ENCODE peak calls at places on chromosomes 1 and 21, in six cellular contexts. Y, C, B, X, W and P are unnamed samples.

GRCh38 chr1:22709891-22710687 is 550 bp upstream of the EPHB2 start:
- DNase-seq in X (peak), B (peak), Y (peak), W (no peak), C (peak), P (no peak)

GRCh38 chr1:26349196-26349885 is 4.6 kb downstream of the CRYBG2 start:
- DNase-seq in X (no peak), W (no peak), Y (peak), B (no peak), C (no peak), P (no peak)

GRCh38 chr1:211114446-211114845 is 19.5 kb downstream of the KCNH1 start:
- DNase-seq in X (no peak), C (no peak), Y (no peak), B (no peak), W (no peak), P (no peak)

GRCh38 chr1:65398083-65398482 is 22.4 kb upstream of the LEPR start:
- DNase-seq in B (no peak), C (no peak), X (no peak), W (no peak), Y (no peak), P (no peak)

GRCh38 chr21:43333301-43334062 is 93.4 kb downstream of the SIK1 start:
- DNase-seq in Y (peak), C (peak), W (peak), X (peak), B (peak), P (no peak)

GRCh38 chr1:30616759-30617158 is 106.6 kb downstream of the MATN1 start:
- DNase-seq in C (no peak), X (no peak), B (no peak), W (no peak), Y (no peak), P (no peak)

GRCh38 chr1:4395676-4396075 is 258.7 kb upstream of the AJAP1 start:
- DNase-seq in W (no peak), C (no peak), Y (no peak), B (no peak), X (peak), P (no peak)

GRCh38 chr1:19260211-19261138 is 8.9 kb downstream of the MRTO4 start:
- DNase-seq in B (peak), C (no peak), Y (peak), X (peak), W (no peak), P (no peak)

GRCh38 chr1:214377485-214377884 is 96.5 kb downstream of the SMYD2 start:
- DNase-seq in W (no peak), Y (no peak), X (no peak), C (no peak), B (no peak), P (no peak)